ENCODE peak calls at places on chromosomes 7 and 10, in five cellular contexts. E, W, U, Q and P are unnamed samples.

GRCh38 chr7:193538-194256 is 1.3 kb downstream of the FAM20C start:
- DNase-seq in W (no peak), U (peak; percentile 90), E (no peak), Q (no peak), P (no peak)

GRCh38 chr7:71990138-71990462 is 422.0 kb downstream of the CALN1 start:
- DNase-seq in U (no peak), W (no peak), E (no peak), Q (no peak), P (no peak)

GRCh38 chr7:158536871-158537865 is 50.5 kb downstream of the PTPRN2 start:
- DNase-seq in U (no peak), Q (no peak), W (no peak), E (no peak), P (no peak)

GRCh38 chr7:32150039-32150438 is 79.8 kb upstream of the PDE1C start:
- DNase-seq in Q (no peak), U (no peak), W (no peak), E (no peak), P (no peak)

GRCh38 chr10:129861776-129862530 is 102.1 kb downstream of the EBF3 start:
- DNase-seq in Q (no peak), W (no peak), U (no peak), E (no peak), P (no peak)

GRCh38 chr10:11364241-11364640 is 247.2 kb downstream of the USP6NL start:
- DNase-seq in Q (no peak), E (no peak), U (no peak), W (no peak), P (no peak)

GRCh38 chr10:74113546-74113945 is 37.1 kb downstream of the AP3M1 start:
- DNase-seq in W (no peak), U (no peak), E (no peak), Q (no peak), P (no peak)

GRCh38 chr7:101546308-101546936 is 82.7 kb downstream of the MYL10 start:
- DNase-seq in U (peak; percentile 19), E (no peak), W (no peak), Q (peak; percentile 2), P (no peak)

GRCh38 chr10:102461187-102462054 is 10.1 kb upstream of the C10orf95 start:
- DNase-seq in W (peak; percentile 89), E (peak; percentile 98), Q (peak; percentile 97), U (peak; percentile 100), P (peak; percentile 84)

GRCh38 chr7:29173458-29173857 is 21.1 kb upstream of the CHN2 start:
- DNase-seq in U (no peak), E (no peak), Q (no peak), W (no peak), P (no peak)

GRCh38 chr7:134601459-134601858 is 45.2 kb upstream of the BPGM start:
- DNase-seq in E (no peak), U (no peak), W (no peak), Q (no peak), P (no peak)

GRCh38 chr10:46236941-46237681 is 49.7 kb upstream of the ANTXRL start:
- DNase-seq in Q (no peak), E (peak; percentile 5), U (no peak), W (no peak), P (no peak)

GRCh38 chr10:124259139-124259825 is 159.4 kb downstream of the OAT start:
- DNase-seq in Q (peak; percentile 40), W (no peak), U (no peak), E (no peak), P (no peak)

GRCh38 chr7:45240187-45240776 is 82.7 kb downstream of the RAMP3 start:
- DNase-seq in E (no peak), W (no peak), Q (no peak), U (no peak), P (no peak)

GRCh38 chr7:770786-771185 is 43.7 kb upstream of the PRKAR1B start:
- DNase-seq in Q (no peak), W (no peak), E (no peak), U (no peak), P (no peak)

GRCh38 chr10:5446390-5446926 is 34.1 kb downstream of the NET1 start:
- DNase-seq in Q (no peak), U (peak; percentile 94), E (peak; percentile 97), W (peak; percentile 87), P (peak; percentile 82)

GRCh38 chr10:132709471-132709951 is 76.4 kb downstream of the NKX6-2 start:
- DNase-seq in U (no peak), W (no peak), E (no peak), Q (no peak), P (no peak)

GRCh38 chr7:40027545-40027944 is 77.5 kb downstream of the CDK13 start:
- DNase-seq in U (no peak), Q (no peak), E (no peak), W (no peak), P (no peak)

GRCh38 chr7:42212541-42213090 is 24.4 kb downstream of the GLI3 start:
- DNase-seq in W (no peak), Q (no peak), U (peak; percentile 36), E (no peak), P (peak; percentile 75)

GRCh38 chr10:125023269-125023668 is 81.3 kb downstream of the ZRANB1 start:
- DNase-seq in Q (peak; percentile 85), U (peak; percentile 51), W (no peak), E (peak; percentile 49), P (no peak)

GRCh38 chr7:105654994-105655900 is 74.0 kb upstream of the EFCAB10 start:
- DNase-seq in E (peak; percentile 55), Q (peak; percentile 81), U (peak; percentile 88), W (no peak), P (no peak)

GRCh38 chr7:151025924-151026671 is 1.8 kb upstream of the ATG9B start:
- DNase-seq in W (no peak), U (no peak), Q (no peak), E (no peak), P (no peak)

GRCh38 chr10:4048245-4048864 is 263.3 kb upstream of the KLF6 start:
- DNase-seq in E (no peak), Q (peak; percentile 51), U (no peak), W (no peak), P (no peak)

GRCh38 chr10:4050061-4050460 is 265.1 kb upstream of the KLF6 start:
- DNase-seq in W (no peak), U (no peak), E (no peak), Q (no peak), P (no peak)

GRCh38 chr10:4053940-4054339 is 268.9 kb upstream of the KLF6 start:
- DNase-seq in Q (no peak), E (no peak), W (no peak), U (no peak), P (no peak)

GRCh38 chr10:4051408-4052151 is 266.6 kb upstream of the KLF6 start:
- DNase-seq in U (no peak), W (no peak), E (no peak), Q (no peak), P (no peak)

DNA sequence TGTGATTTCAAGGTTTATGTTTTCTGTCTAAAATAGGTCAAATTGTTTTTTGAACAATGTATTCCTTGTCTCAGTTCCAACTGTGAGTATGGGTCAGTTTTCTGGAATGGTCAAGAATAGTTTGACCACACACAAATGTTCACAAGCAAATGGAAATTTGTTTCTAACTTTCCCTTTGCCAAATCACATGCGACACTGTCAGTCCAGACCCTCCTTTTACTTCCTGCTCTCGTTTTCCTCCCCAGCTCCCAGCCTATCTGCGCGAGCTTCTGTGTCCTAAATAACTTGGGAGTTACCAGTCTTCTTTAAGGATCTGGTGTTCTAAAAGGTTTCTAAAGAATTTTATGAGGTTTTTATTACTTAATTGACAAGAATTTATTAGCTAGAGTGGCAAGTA is 266.0 kb upstream of the KLF6 start:
- DNase-seq in Q (no peak), E (no peak), W (no peak), U (no peak), P (no peak)
- H3K4me3 ChIP-seq in Q (no peak overlapping the region), E (no peak overlapping the region), W (no peak overlapping the region), U (no peak overlapping the region), P (no peak overlapping the region)

GRCh38 chr10:990808-991207 is 2.6 kb downstream of the GTPBP4 start:
- DNase-seq in W (no peak), E (no peak), Q (no peak), U (no peak), P (no peak)
- H3K4me3 ChIP-seq in W (no peak overlapping the region), E (no peak overlapping the region), Q (no peak overlapping the region), U (no peak overlapping the region), P (no peak overlapping the region)

GRCh38 chr10:119131512-119132240 is 27.8 kb downstream of the DENND10 start:
- DNase-seq in U (no peak), W (peak; percentile 55), Q (peak; percentile 37), E (no peak), P (no peak)
- H3K4me3 ChIP-seq in U (no peak overlapping the region), W (peak overlapping the region; percentile 73), Q (peak overlapping the region; percentile 9), E (no peak overlapping the region), P (no peak overlapping the region)

DNA sequence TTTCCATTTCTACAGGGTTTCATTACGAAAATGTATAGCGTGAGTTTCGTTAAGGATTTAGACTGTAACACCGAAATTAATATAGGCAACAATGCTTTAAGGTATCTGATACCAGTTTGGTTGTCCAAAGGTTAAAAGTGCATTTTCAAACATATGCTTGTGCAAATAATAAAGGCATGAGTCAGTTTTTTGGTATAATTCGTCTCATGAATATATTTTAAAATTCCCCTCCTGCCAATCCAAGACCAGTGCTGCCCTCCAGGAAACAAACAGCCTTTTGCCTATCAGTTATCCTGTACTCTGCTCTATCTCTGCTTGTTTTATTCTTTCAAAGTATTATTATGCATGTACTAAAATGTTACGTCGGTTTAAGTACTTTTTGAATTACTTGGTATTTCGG is 2.0 kb downstream of the LCOR start:
- DNase-seq in E (no peak), Q (no peak), W (no peak), U (no peak), P (no peak)
- H3K4me3 ChIP-seq in E (no peak overlapping the region), Q (peak overlapping the region; percentile 75), W (no peak overlapping the region), U (peak overlapping the region; percentile 79), P (no peak overlapping the region)

GRCh38 chr7:50733552-50733951 is 49.1 kb downstream of the GRB10 start:
- DNase-seq in E (peak; percentile 53), U (no peak), Q (no peak), W (no peak), P (no peak)

GRCh38 chr7:50729962-50730361 is 52.7 kb downstream of the GRB10 start:
- DNase-seq in E (no peak), U (no peak), Q (no peak), W (no peak), P (no peak)

GRCh38 chr7:50734246-50734645 is 48.5 kb downstream of the GRB10 start:
- DNase-seq in W (no peak), Q (no peak), U (no peak), E (no peak), P (no peak)

GRCh38 chr7:50730459-50731400 is 52.0 kb downstream of the GRB10 start:
- DNase-seq in W (no peak), Q (no peak), E (no peak), U (no peak), P (no peak)

GRCh38 chr7:50731703-50732582 is 50.8 kb downstream of the GRB10 start:
- DNase-seq in U (no peak), W (no peak), E (peak; percentile 42), Q (no peak), P (no peak)
- H3K4me3 ChIP-seq in U (no peak overlapping the region), W (no peak overlapping the region), E (no peak overlapping the region), Q (no peak overlapping the region), P (no peak overlapping the region)

GRCh38 chr7:33649476-33650441 is 255.6 kb upstream of the BMPER start:
- DNase-seq in U (no peak), E (no peak), Q (no peak), W (no peak), P (no peak)
- H3K4me3 ChIP-seq in U (no peak overlapping the region), E (no peak overlapping the region), Q (no peak overlapping the region), W (no peak overlapping the region), P (no peak overlapping the region)